ENCODE peak calls at places on chromosomes 2 and 18, in ten cellular contexts. J, H, F, D, X, P, V, T, N and E are unnamed samples.

GRCh38 chr2:98040331-98040939 is 44.7 kb upstream of the TMEM131 start:
- DNase-seq in J (no peak), H (no peak), F (no peak), D (no peak), X (no peak), P (no peak), V (no peak), T (no peak), N (no peak), E (no peak)

GRCh38 chr2:65281626-65282351 is 54.2 kb downstream of the ACTR2 start:
- DNase-seq in J (no peak), H (peak), F (no peak), D (no peak), X (no peak), P (peak), V (peak), T (peak), N (no peak), E (no peak)

GRCh38 chr2:100104718-100105677 is 37.4 kb downstream of the AFF3 start:
- DNase-seq in J (peak), H (peak), F (no peak), D (no peak), X (no peak), P (peak), V (no peak), T (no peak), N (peak), E (no peak)

GRCh38 chr2:181779288-181779871 is 99.1 kb upstream of the NEUROD1 start:
- DNase-seq in J (no peak), H (peak), F (no peak), D (no peak), X (no peak), P (no peak), V (no peak), T (peak), N (no peak), E (no peak)

GRCh38 chr2:120693121-120693520 is 42.5 kb upstream of the GLI2 start:
- DNase-seq in J (no peak), H (peak), F (no peak), D (no peak), X (no peak), P (no peak), V (peak), T (no peak), N (no peak), E (no peak)

GRCh38 chr2:231378028-231378722 is 17.3 kb upstream of the B3GNT7 start:
- DNase-seq in J (no peak), H (no peak), F (no peak), D (peak), X (no peak), P (no peak), V (no peak), T (no peak), N (no peak), E (peak)

GRCh38 chr2:133676392-133677130 is 108.3 kb upstream of the NCKAP5 start:
- DNase-seq in J (no peak), H (peak), F (no peak), D (no peak), X (peak), P (no peak), V (peak), T (peak), N (no peak), E (no peak)

GRCh38 chr18:75143851-75144250 is 65.1 kb downstream of the PTGR3 start:
- DNase-seq in J (no peak), H (no peak), F (peak), D (no peak), X (no peak), P (no peak), V (no peak), T (no peak), N (no peak), E (no peak)

GRCh38 chr2:70087703-70088507 is 628 bp downstream of the PCBP1 start:
- DNase-seq in J (peak), H (peak), F (peak), D (peak), X (no peak), P (peak), V (peak), T (peak), N (no peak), E (peak)

GRCh38 chr2:218354850-218355443 is 1.7 kb upstream of the CATIP start:
- DNase-seq in J (no peak), H (no peak), F (no peak), D (no peak), X (no peak), P (no peak), V (no peak), T (no peak), N (no peak), E (no peak)

GRCh38 chr2:101812226-101812625 is 114.7 kb downstream of the MAP4K4 start:
- DNase-seq in J (no peak), H (no peak), F (no peak), D (no peak), X (no peak), P (no peak), V (no peak), T (no peak), N (no peak), E (no peak)

GRCh38 chr2:156540706-156541105 is 104.5 kb downstream of the GPD2 start:
- DNase-seq in J (no peak), H (no peak), F (no peak), D (no peak), X (no peak), P (no peak), V (no peak), T (no peak), N (no peak), E (no peak)

GRCh38 chr2:236894791-236895190 is 190.9 kb upstream of the COPS8 start:
- DNase-seq in J (no peak), H (no peak), F (no peak), D (no peak), X (no peak), P (no peak), V (no peak), T (no peak), N (no peak), E (no peak)

GRCh38 chr18:13437801-13438506 is 219.4 kb downstream of the LDLRAD4 start:
- DNase-seq in J (no peak), H (no peak), F (no peak), D (no peak), X (no peak), P (no peak), V (no peak), T (no peak), N (no peak), E (no peak)

GRCh38 chr18:26456070-26456491 is 92.3 kb downstream of the KCTD1 start:
- DNase-seq in J (no peak), H (peak), F (no peak), D (no peak), X (no peak), P (no peak), V (peak), T (no peak), N (no peak), E (no peak)
- TF ChIP-seq CTCF in J (no peak), H (no peak), F (no peak), D (no peak), X (no peak), P (no peak), V (no peak), T (no peak), N (peak), E (no peak)

DNA sequence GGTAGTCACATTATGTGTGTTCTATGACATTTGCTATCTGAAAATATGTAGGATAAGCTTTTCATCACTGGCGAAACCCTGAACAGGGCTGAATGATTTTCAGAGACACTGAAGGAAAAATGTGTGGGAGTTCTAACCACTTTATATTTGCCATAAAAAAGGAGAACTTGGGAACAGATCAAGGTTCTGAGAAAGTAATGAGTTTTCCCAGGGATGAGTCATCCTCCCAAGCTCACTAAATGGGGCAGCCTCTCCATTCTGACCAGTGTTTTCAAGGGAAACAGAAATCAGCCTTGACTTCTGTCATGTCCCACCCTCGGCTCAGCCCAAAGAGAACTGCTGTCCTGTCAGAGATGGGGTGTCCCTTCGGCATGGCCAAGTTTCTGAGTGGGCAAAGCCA is 2109.8 kb upstream of the CELF4 start:
- DNase-seq in J (no peak), H (peak), F (no peak), D (no peak), X (peak), P (no peak), V (peak), T (peak), N (no peak), E (peak)
- TF ChIP-seq CTCF in J (no peak), H (no peak), F (no peak), D (no peak), X (no peak), P (no peak), V (no peak), T (no peak), N (no peak), E (no peak)

GRCh38 chr2:170847716-170848115 is 31.0 kb downstream of the GAD1 start:
- DNase-seq in J (no peak), H (no peak), F (no peak), D (no peak), X (no peak), P (no peak), V (no peak), T (no peak), N (no peak), E (no peak)

GRCh38 chr2:170843656-170844055 is 27.0 kb downstream of the GAD1 start:
- DNase-seq in J (no peak), H (peak), F (no peak), D (no peak), X (peak), P (no peak), V (peak), T (peak), N (no peak), E (peak)

GRCh38 chr2:170846318-170846717 is 29.6 kb downstream of the GAD1 start:
- DNase-seq in J (no peak), H (no peak), F (no peak), D (no peak), X (no peak), P (no peak), V (no peak), T (no peak), N (no peak), E (no peak)

GRCh38 chr2:170842785-170843184 is 26.1 kb downstream of the GAD1 start:
- DNase-seq in J (no peak), H (peak), F (no peak), D (no peak), X (no peak), P (no peak), V (peak), T (no peak), N (no peak), E (no peak)

GRCh38 chr2:170845343-170845742 is 28.7 kb downstream of the GAD1 start:
- DNase-seq in J (peak), H (no peak), F (no peak), D (no peak), X (no peak), P (peak), V (no peak), T (no peak), N (no peak), E (no peak)
- TF ChIP-seq CTCF in J (peak), H (no peak), F (no peak), D (no peak), X (no peak), P (peak), V (no peak), T (no peak), N (no peak), E (no peak)

GRCh38 chr2:75481041-75481836 is 79.5 kb downstream of the EVA1A start:
- DNase-seq in J (no peak), H (peak), F (no peak), D (no peak), X (no peak), P (peak), V (peak), T (peak), N (no peak), E (peak)
- TF ChIP-seq CTCF in J (no peak), H (peak), F (no peak), D (peak), X (peak), P (peak), V (peak), T (peak), N (no peak), E (no peak)

DNA sequence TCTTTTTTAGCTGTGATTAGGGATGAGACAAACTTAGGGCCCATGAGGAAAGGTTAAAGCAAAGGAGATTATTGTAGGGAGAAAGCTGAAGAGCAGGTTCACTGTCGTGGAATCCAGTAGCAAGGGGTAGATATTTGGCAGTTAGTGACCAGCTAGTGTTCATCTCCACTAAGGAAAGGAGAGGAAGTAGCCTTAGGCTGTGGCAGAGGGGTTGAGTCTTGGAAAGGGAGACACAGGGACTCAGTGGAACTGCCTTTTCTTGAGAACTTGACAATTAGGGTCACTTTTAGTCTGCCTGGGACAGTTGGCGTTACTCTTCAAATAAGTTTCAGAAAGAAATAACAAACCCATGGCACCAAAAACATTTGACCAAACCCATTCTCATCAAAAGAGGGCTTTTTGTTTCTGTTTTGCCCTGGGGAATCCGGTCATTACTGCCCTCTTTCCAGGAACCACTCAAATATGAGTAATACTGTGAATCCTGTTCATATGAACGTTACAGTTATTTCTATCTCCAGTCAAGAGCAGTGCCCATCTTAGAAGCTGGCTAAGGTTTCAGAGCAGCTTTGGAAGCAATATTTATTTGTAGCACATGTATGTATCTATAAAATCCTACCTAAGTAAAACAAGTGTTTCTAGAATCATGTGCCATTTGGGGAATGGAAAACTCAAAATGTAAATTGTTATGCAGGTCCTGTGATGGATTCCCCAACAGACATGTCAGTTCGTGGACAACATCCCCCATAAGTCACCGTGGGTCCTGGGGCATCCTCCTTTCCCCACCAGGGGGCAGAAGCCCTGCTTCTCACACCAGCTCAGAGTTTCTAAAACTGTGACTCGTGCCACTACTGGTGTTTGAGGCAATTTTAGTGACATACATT is 77.3 kb upstream of the PHLPP1 start:
- DNase-seq in J (no peak), H (no peak), F (no peak), D (peak), X (no peak), P (peak), V (peak), T (peak), N (peak), E (peak)
- TF ChIP-seq CTCF in J (peak), H (peak), F (no peak), D (peak), X (peak), P (peak), V (peak), T (peak), N (peak), E (peak)

GRCh38 chr2:135744761-135745314 is 3.2 kb downstream of the UBXN4 start:
- DNase-seq in J (no peak), H (peak), F (no peak), D (peak), X (no peak), P (peak), V (peak), T (peak), N (peak), E (peak)
- TF ChIP-seq CTCF in J (no peak), H (peak), F (no peak), D (no peak), X (peak), P (peak), V (peak), T (peak), N (no peak), E (no peak)

GRCh38 chr2:56382466-56382865 is 198.7 kb downstream of the CCDC85A start:
- DNase-seq in J (no peak), H (no peak), F (no peak), D (no peak), X (no peak), P (no peak), V (no peak), T (no peak), N (no peak), E (no peak)
- TF ChIP-seq CTCF in J (no peak), H (no peak), F (no peak), D (no peak), X (no peak), P (no peak), V (no peak), T (no peak), N (no peak), E (no peak)